ENCODE peak calls at places on chromosomes 12 and 14, in eight cellular contexts. G is sigmoid colon, J is astrocyte of the cerebellum, C is heart right ventricle, O is MM.1S, Z is IMR-90, S is GM23248, W is breast epithelium. L is an unnamed sample.

GRCh38 chr12:60172696-60173095 is 576.9 kb downstream of the SLC16A7 start:
- DNase-seq in J (no peak), W (no peak), S (no peak), G (no peak), C (no peak), Z (no peak), O (no peak), L (no peak)

GRCh38 chr12:4268549-4269181 is 4.9 kb upstream of the CCND2 start:
- DNase-seq in Z (no peak), C (no peak), J (no peak), O (no peak), W (no peak), S (peak), G (no peak), L (no peak)

GRCh38 chr12:89433634-89434033 is 81.3 kb upstream of the DUSP6 start:
- DNase-seq in S (peak), J (no peak), C (no peak), G (no peak), O (no peak), W (no peak), Z (peak), L (no peak)

GRCh38 chr12:100437038-100437841 is 36.4 kb upstream of the NR1H4 start:
- DNase-seq in C (no peak), G (no peak), O (no peak), Z (no peak), W (no peak), J (no peak), S (no peak), L (no peak)

GRCh38 chr12:8912910-8913309 is 1.4 kb upstream of the PHC1 start:
- DNase-seq in W (peak), Z (no peak), G (no peak), S (peak), C (no peak), J (no peak), O (no peak), L (no peak)

GRCh38 chr14:68977741-68978549 is 1.2 kb downstream of the ACTN1 start:
- DNase-seq in G (peak), O (no peak), C (peak), S (peak), Z (peak), W (peak), J (peak), L (peak)

GRCh38 chr14:71684323-71684722 is 247.9 kb upstream of the RGS6 start:
- DNase-seq in G (no peak), S (no peak), Z (no peak), W (no peak), J (no peak), O (no peak), C (no peak), L (no peak)

GRCh38 chr12:51884676-51885229 is 3.1 kb upstream of the ANKRD33 start:
- DNase-seq in Z (peak), O (no peak), J (no peak), S (peak), W (no peak), C (no peak), G (peak), L (no peak)

GRCh38 chr14:73241481-73242165 is 4.3 kb downstream of the PAPLN start:
- DNase-seq in W (peak), S (peak), C (no peak), O (no peak), G (peak), Z (no peak), J (no peak), L (no peak)

GRCh38 chr12:120978296-120979219 is at the start of gene HNF1A:
- DNase-seq in J (no peak), Z (no peak), W (no peak), G (no peak), O (no peak), S (no peak), C (no peak), L (no peak)

GRCh38 chr12:133057446-133057845 is 20.1 kb downstream of the ZNF84 start:
- DNase-seq in O (no peak), G (no peak), W (no peak), J (no peak), S (peak), C (no peak), Z (peak), L (no peak)

GRCh38 chr12:74292351-74293194 is 245.1 kb upstream of the ATXN7L3B start:
- DNase-seq in Z (no peak), J (no peak), O (no peak), G (no peak), W (no peak), S (no peak), C (no peak), L (no peak)

GRCh38 chr12:132945806-132946506 is 10.2 kb downstream of the ZNF605 start:
- DNase-seq in C (no peak), S (no peak), Z (no peak), G (no peak), J (no peak), O (no peak), W (no peak), L (no peak)

GRCh38 chr14:35286707-35287106 is 5.5 kb upstream of the PSMA6 start:
- DNase-seq in O (no peak), J (no peak), S (no peak), G (no peak), C (no peak), Z (no peak), W (no peak), L (no peak)

GRCh38 chr12:52251367-52252055 is 18.5 kb downstream of the KRT7 start:
- DNase-seq in O (no peak), J (no peak), S (no peak), C (no peak), G (peak), W (no peak), Z (no peak), L (no peak)

GRCh38 chr12:57810450-57810849 is 8.1 kb downstream of the AVIL start:
- DNase-seq in S (peak), O (no peak), G (no peak), W (no peak), Z (peak), C (no peak), J (peak), L (no peak)

GRCh38 chr14:58697927-58698641 is 60.3 kb downstream of the DACT1 start:
- DNase-seq in O (no peak), G (no peak), C (no peak), W (no peak), Z (no peak), J (no peak), S (no peak), L (no peak)

GRCh38 chr12:121791671-121792496 is 1.6 kb downstream of the RHOF start:
- DNase-seq in C (no peak), Z (no peak), S (no peak), W (no peak), G (no peak), J (no peak), O (no peak), L (no peak)

GRCh38 chr12:45651029-45651428 is 78.5 kb upstream of the ARID2 start:
- DNase-seq in C (no peak), G (no peak), J (no peak), S (no peak), O (no peak), W (no peak), Z (no peak), L (no peak)

GRCh38 chr12:45644521-45644920 is 85.0 kb upstream of the ARID2 start:
- DNase-seq in J (no peak), C (no peak), O (peak), Z (peak), G (no peak), S (peak), W (no peak), L (no peak)

GRCh38 chr12:45648070-45648469 is 81.4 kb upstream of the ARID2 start:
- DNase-seq in C (peak), Z (no peak), S (no peak), O (peak), J (no peak), W (no peak), G (no peak), L (no peak)

GRCh38 chr12:45646851-45647581 is 82.5 kb upstream of the ARID2 start:
- DNase-seq in W (no peak), C (no peak), G (no peak), Z (no peak), O (no peak), J (no peak), S (no peak), L (no peak)
- H3K4me3 ChIP-seq in W (no peak), C (no peak), G (no peak), Z (no peak), O (no peak), J (no peak), S (no peak), L (no peak)

DNA sequence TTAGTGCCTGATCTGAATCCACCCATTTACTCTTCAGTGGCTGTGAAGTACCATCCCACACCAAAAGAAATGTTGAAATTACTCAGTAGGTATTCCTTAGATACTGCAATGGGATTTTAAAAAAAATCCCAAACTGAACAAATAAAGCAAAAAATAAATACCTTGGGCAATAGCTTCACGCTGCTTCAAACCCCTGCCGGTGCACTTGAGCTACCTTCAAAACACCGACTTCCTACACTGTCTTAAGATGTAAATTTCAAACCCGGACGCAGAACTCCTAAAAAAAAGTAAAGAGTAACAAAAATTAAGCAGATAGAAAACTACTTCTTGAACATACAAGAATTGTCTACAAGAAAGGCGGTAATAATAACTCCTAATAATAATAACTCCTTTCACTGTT is 677 bp downstream of the ABCC9 start:
- DNase-seq in O (no peak), J (no peak), S (peak), C (no peak), Z (no peak), G (no peak), W (no peak), L (no peak)
- H3K4me3 ChIP-seq in O (no peak), J (peak), S (peak), C (peak), Z (peak), G (peak), W (peak), L (no peak)

DNA sequence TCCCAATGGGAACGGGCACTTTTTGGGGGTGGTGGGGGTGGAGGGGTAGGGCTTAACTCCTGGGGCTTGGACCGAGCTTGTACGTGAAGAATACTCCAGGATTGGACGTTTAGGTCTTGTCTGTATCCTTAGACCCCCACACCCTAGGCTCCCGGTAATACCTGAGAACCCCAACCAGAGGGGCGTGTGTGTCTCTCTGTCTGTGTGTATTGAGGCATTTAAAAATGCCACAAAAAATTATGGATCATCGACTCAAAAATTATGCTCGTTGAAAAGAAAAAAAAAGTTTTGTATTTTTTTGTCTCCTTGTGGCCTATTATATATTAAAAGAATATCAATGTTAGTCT is 456 bp downstream of the PPFIBP1 start:
- DNase-seq in S (no peak), J (no peak), O (no peak), W (no peak), C (no peak), G (no peak), Z (no peak), L (no peak)
- H3K4me3 ChIP-seq in S (peak), J (peak), O (peak), W (peak), C (peak), G (peak), Z (peak), L (peak)

GRCh38 chr12:69067713-69068112 is 134.7 kb upstream of the CPM start:
- DNase-seq in O (no peak), G (no peak), C (no peak), J (no peak), S (no peak), Z (no peak), W (no peak), L (no peak)

GRCh38 chr12:69068431-69068830 is 135.5 kb upstream of the CPM start:
- DNase-seq in S (peak), W (no peak), Z (peak), J (no peak), G (no peak), O (no peak), C (no peak), L (no peak)

GRCh38 chr12:69066420-69067373 is 133.7 kb upstream of the CPM start:
- DNase-seq in G (no peak), C (peak), O (no peak), Z (no peak), W (no peak), J (no peak), S (no peak), L (no peak)

GRCh38 chr12:69064734-69065413 is 131.9 kb upstream of the CPM start:
- DNase-seq in G (no peak), S (no peak), O (no peak), J (no peak), Z (no peak), C (no peak), W (no peak), L (no peak)

GRCh38 chr12:69065804-69066203 is 132.8 kb upstream of the CPM start:
- DNase-seq in O (no peak), G (no peak), Z (peak), C (no peak), J (no peak), W (no peak), S (no peak), L (no peak)
- H3K4me3 ChIP-seq in O (no peak), G (no peak), Z (no peak), C (no peak), J (no peak), W (no peak), S (no peak), L (no peak)

DNA sequence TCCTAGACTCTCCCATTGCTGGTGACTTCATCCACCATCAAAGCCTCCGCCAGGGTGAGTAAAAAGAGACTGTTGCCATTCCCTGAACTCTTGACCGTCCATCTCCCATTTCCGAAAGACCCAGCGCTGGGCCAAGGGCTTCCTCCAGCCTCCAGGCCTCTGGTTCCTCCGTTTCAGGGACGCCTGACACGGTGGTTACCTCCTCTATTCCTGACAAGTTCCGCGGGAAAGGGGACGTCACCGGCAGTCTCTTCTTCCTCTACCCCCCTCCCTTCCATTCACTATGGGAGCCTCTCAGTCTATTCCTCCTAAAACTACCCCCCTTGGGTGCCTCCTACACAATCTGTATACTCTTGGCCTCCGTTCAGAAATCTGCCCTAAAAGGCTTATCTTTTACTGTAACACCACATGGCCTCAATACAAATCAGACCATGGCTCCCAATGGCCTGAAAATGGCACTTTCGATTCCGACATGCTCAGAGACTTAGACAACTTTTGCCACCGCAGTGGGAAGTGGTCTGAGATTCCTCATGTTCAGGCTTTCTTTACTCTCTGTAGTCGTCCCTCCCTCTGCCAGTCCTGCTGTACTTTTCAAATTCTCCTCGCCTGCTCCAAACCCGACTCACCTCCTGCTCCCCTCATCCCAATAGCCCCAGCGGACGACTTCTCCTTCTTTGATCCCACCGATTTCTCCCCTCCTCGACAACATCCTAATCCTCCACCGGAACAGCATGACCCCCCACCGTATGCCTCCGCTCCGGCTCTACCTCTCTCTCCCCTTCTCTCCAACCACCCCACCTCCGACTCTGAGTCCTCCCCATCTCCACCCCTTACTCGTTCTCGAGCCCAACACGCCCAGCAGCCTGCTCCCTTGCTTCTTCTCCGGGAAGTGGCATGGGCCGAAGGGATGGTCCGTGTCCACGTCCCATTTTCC is 70.4 kb downstream of the MOK start:
- DNase-seq in Z (no peak), W (no peak), O (no peak), G (no peak), S (no peak), J (no peak), C (no peak), L (no peak)
- H3K4me3 ChIP-seq in Z (no peak), W (peak), O (peak), G (no peak), S (no peak), J (peak), C (peak), L (peak)

GRCh38 chr14:101008196-101008595 is 104.7 kb upstream of the RTL1 start:
- DNase-seq in C (no peak), W (no peak), Z (no peak), J (no peak), O (no peak), G (no peak), S (no peak), L (no peak)

GRCh38 chr14:101007765-101008164 is 104.2 kb upstream of the RTL1 start:
- DNase-seq in J (no peak), S (no peak), G (no peak), W (no peak), C (no peak), Z (no peak), O (no peak), L (no peak)

GRCh38 chr14:101009531-101009930 is 106.0 kb upstream of the RTL1 start:
- DNase-seq in J (no peak), O (no peak), G (peak), W (no peak), S (no peak), C (no peak), Z (no peak), L (no peak)

GRCh38 chr14:101010293-101010692 is 106.8 kb upstream of the RTL1 start:
- DNase-seq in G (no peak), S (no peak), O (no peak), W (no peak), J (no peak), Z (no peak), C (no peak), L (no peak)

GRCh38 chr14:101008631-101009336 is 105.3 kb upstream of the RTL1 start:
- DNase-seq in W (no peak), G (no peak), O (no peak), Z (peak), C (no peak), J (no peak), S (peak), L (no peak)
- H3K4me3 ChIP-seq in W (no peak), G (no peak), O (no peak), Z (no peak), C (no peak), J (no peak), S (no peak), L (no peak)

DNA sequence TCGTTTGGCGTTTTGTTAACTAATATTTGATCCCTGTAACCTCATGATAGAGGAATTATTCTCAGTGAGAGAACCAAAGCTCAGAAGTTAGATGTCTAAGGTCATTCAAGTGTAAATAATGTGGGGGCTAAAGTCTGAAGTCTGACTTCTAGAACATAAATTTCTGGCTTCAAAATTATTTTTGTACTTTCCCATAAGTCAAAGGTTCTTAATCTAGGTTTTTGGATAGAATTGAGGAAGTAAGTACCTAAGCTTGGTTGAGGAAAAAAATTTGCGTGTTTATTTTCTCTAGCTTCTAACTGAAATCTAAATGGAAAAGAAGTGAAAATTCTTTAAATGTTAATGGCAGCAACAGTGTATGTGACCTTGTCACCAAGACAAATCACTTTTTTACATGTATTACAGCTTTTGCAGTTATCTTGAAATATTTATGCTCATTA is 2.3 kb downstream of the LARP4 start:
- DNase-seq in Z (no peak), J (no peak), O (no peak), W (no peak), G (no peak), C (no peak), S (no peak), L (no peak)
- H3K4me3 ChIP-seq in Z (no peak), J (peak), O (peak), W (no peak), G (no peak), C (peak), S (peak), L (peak)

L was measured in AG04449.